ENCODE peak calls at places on chromosome 7, in five cellular contexts. L, E, X, D and M are unnamed samples.

GRCh38 chr7:22435105-22435504 is 64.9 kb downstream of the STEAP1B start:
- DNase-seq in L (no peak), D (no peak), X (peak), E (no peak), M (no peak)

GRCh38 chr7:133372337-133372736 is 119.5 kb downstream of the EXOC4 start:
- DNase-seq in X (no peak), L (no peak), D (no peak), E (no peak), M (no peak)

GRCh38 chr7:147681530-147681929 is 909.0 kb upstream of the C7orf33 start:
- DNase-seq in D (no peak), E (no peak), X (no peak), L (no peak), M (no peak)

GRCh38 chr7:80150621-80151273 is 16.1 kb downstream of the GNAI1 start:
- DNase-seq in L (peak), X (no peak), D (no peak), E (peak), M (no peak)

GRCh38 chr7:98807306-98807880 is 62.4 kb downstream of the TMEM130 start:
- DNase-seq in L (no peak), E (no peak), D (no peak), X (no peak), M (no peak)

GRCh38 chr7:99380032-99380822 is 5.7 kb downstream of the ARPC1B start:
- DNase-seq in L (peak), D (peak), E (peak), X (no peak), M (no peak)

GRCh38 chr7:158407581-158408331 is 179.9 kb downstream of the PTPRN2 start:
- DNase-seq in D (no peak), L (peak), X (no peak), E (peak), M (no peak)

GRCh38 chr7:117134885-117135552 is 181.7 kb downstream of the ST7 start:
- DNase-seq in L (peak), E (peak), X (no peak), D (no peak), M (no peak)

GRCh38 chr7:5139998-5140397 is 50.0 kb upstream of the WIPI2 start:
- DNase-seq in X (no peak), D (peak), L (peak), E (peak), M (no peak)

GRCh38 chr7:2508327-2509231 is 11.0 kb upstream of the LFNG start:
- DNase-seq in E (peak), D (peak), X (peak), L (no peak), M (no peak)

GRCh38 chr7:15920953-15921352 is 234.5 kb upstream of the MEOX2 start:
- DNase-seq in X (no peak), D (no peak), L (no peak), E (no peak), M (no peak)

GRCh38 chr7:131843862-131844261 is 287.4 kb upstream of the PODXL start:
- DNase-seq in L (peak), E (peak), D (peak), X (no peak), M (no peak)

GRCh38 chr7:43113622-43114450 is 1.4 kb downstream of the HECW1 start:
- DNase-seq in D (no peak), X (no peak), E (no peak), L (peak), M (no peak)

GRCh38 chr7:70598976-70599375 is 533.0 kb upstream of the GALNT17 start:
- DNase-seq in L (no peak), E (no peak), D (no peak), X (no peak), M (no peak)

GRCh38 chr7:98462926-98463325 is 62.0 kb upstream of the BAIAP2L1 start:
- DNase-seq in L (no peak), X (no peak), D (no peak), E (no peak), M (no peak)

GRCh38 chr7:158432369-158433270 is 155.0 kb downstream of the PTPRN2 start:
- DNase-seq in L (peak), E (peak), D (no peak), X (no peak), M (no peak)

GRCh38 chr7:1895664-1896515 is 225.8 kb downstream of the ELFN1 start:
- DNase-seq in L (no peak), X (no peak), D (peak), E (no peak), M (no peak)

GRCh38 chr7:30450983-30451497 is 27.5 kb downstream of the NOD1 start:
- DNase-seq in D (no peak), X (no peak), E (no peak), L (no peak), M (no peak)

GRCh38 chr7:139699640-139700504 is 77.9 kb downstream of the HIPK2 start:
- DNase-seq in E (no peak), L (no peak), X (no peak), D (no peak), M (no peak)

GRCh38 chr7:50399635-50400034 is 50.5 kb downstream of the FIGNL1 start:
- DNase-seq in X (no peak), E (no peak), L (no peak), D (no peak), M (no peak)

GRCh38 chr7:144907577-144907976 is 71.7 kb upstream of the TPK1 start:
- DNase-seq in D (no peak), L (no peak), E (no peak), X (no peak), M (no peak)

GRCh38 chr7:151459726-151460473 is 20.0 kb upstream of the CRYGN start:
- DNase-seq in D (peak), L (peak), E (peak), X (peak), M (peak)

GRCh38 chr7:64098-64521 is 128.3 kb upstream of the FAM20C start:
- DNase-seq in D (peak), E (peak), L (peak), X (peak), M (no peak)

GRCh38 chr7:29091722-29092121 is 54.6 kb downstream of the CPVL start:
- DNase-seq in E (peak), D (no peak), X (no peak), L (peak), M (no peak)

GRCh38 chr7:122764902-122765301 is 62.2 kb upstream of the RNF148 start:
- DNase-seq in E (no peak), L (no peak), X (no peak), D (no peak), M (no peak)
- TF ChIP-seq CTCF in E (no peak), L (no peak), X (no peak), D (no peak), M (no peak)

DNA sequence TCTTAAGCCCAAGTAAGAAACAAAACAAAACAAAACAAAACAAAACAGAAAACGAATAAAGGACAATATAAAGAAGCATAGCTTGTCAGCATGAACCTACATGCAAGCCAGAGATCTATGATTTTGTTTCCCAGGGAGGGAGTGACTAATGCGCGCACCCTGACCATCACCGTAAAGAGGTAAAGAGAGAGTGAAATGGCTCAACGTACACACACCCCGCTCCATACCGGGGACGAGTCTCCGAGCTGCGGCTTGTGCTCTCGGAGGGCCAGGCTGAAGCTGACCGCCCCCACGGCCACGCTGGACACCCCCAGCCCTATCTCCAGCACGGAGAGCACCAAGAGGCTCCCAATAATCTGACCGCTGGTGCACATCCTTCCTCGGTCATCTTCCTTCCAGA is 1.1 kb downstream of the TMEM196 start:
- DNase-seq in D (no peak), L (no peak), X (no peak), E (no peak), M (no peak)
- H3K4me3 ChIP-seq in D (no peak), L (no peak), X (no peak), E (no peak), M (peak)

GRCh38 chr7:47596502-47597202 is 14.7 kb upstream of the TNS3 start:
- DNase-seq in E (no peak), X (no peak), D (no peak), L (peak), M (no peak)
- TF ChIP-seq CTCF in E (no peak), X (no peak), D (no peak), L (no peak), M (no peak)

DNA sequence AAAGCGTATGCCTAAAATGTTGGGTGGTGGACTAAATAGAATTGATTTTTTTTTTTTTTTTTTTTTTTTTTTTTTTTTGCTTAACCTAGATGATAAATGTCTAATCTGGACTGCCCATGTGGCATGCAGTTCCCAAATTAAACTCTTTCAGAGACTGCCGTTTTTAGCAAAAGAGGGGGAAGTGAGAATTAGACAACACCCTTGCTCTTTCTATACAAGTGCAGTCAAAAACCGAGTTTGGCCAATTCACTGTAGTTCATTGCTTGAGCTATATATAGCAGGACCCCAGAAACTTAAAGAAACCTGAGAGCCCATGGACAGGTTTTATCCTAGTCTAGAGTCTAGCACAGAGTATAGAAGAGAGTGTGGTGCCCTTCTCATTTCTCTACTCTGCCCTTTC is 141.9 kb downstream of the GRM3 start:
- DNase-seq in L (no peak), E (no peak), X (no peak), D (no peak), M (no peak)
- H3K4me3 ChIP-seq in L (no peak), E (no peak), X (no peak), D (no peak), M (no peak)

DNA sequence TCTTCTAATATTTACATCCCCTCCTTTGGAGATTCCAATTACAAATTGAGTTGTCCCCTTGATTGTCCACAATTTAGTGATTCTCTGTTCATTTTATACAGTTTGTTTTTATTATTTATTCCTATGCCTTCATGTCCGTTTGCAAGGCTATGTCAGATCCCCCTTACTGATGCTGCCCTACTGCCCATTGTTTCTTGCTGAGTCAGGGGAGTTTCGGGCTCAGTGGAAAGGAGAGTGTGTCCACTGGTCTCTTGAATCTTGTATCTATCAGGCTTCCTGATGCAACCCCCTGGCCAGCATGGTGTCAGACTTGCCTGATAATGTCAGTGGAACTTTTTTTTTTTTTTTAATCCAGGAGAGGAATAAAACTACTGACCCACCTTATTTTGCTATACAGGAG is 384.4 kb downstream of the CDC14C start:
- DNase-seq in X (no peak), L (no peak), D (no peak), E (no peak), M (no peak)
- TF ChIP-seq CTCF in X (no peak), L (no peak), D (no peak), E (no peak), M (no peak)

GRCh38 chr7:55478700-55479099 is 93.6 kb downstream of the VOPP1 start:
- DNase-seq in L (no peak), E (no peak), X (peak), D (no peak), M (peak)

GRCh38 chr7:55477781-55478374 is 94.4 kb downstream of the VOPP1 start:
- DNase-seq in D (no peak), L (peak), X (peak), E (peak), M (peak)

GRCh38 chr7:55476071-55476803 is 96.1 kb downstream of the VOPP1 start:
- DNase-seq in E (peak), L (peak), X (no peak), D (no peak), M (peak)

GRCh38 chr7:55474944-55475911 is 97.1 kb downstream of the VOPP1 start:
- DNase-seq in L (no peak), X (no peak), D (no peak), E (no peak), M (peak)

DNA sequence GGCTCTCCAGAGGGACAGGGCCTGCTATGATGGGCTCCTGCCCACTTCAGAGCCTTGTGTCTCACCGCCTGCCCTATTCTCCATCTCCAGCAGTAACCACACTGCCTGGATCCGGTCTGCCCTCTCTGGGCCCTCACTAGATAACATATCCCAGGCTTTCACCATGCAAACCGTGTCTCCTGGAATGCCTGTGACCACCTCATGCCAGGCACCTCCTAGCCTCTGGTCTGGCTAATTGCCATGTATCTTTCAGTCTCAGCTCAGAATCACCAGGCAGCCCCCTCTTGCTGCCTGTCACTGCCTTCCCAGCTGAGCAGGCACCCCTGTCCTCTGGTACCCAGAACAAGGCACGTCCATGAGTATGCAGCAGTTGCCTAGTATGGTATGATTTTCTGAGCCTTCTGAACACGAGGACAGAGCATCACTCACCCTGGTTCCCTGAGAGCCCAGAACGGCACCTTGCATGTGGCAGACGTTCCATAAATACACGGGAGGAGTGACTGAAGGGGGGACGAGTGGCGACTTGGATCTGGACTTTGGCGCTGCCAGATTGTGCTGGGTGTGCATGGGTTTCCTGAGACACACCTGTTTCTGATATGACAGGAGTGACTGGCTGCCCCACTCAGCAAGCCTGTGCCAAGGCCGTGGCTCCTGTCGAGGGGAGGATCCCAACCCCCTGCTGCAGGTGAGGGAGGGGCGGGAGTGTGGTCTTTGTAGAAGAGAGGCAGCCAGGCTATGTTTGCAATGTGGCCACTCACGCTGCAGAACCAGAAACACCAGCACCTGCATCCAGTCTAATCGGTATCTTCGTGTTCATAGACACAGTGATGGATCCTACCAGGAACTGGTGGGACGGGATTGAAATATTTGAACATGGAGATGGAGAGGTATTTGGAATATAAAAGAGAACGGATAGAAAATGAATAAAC is 95.2 kb downstream of the VOPP1 start:
- DNase-seq in L (no peak), D (no peak), E (no peak), X (no peak), M (peak)
- H3K4me3 ChIP-seq in L (no peak), D (no peak), E (no peak), X (no peak), M (no peak)

GRCh38 chr7:64183126-64183742 is 23.8 kb upstream of the ZNF735 start:
- DNase-seq in L (no peak), E (no peak), X (no peak), D (peak), M (no peak)
- TF ChIP-seq CTCF in L (no peak), E (peak), X (peak), D (peak), M (peak)

GRCh38 chr7:155372782-155373358 is 75.2 kb downstream of the INSIG1 start:
- DNase-seq in D (no peak), E (no peak), L (no peak), X (no peak), M (no peak)
- H3K4me3 ChIP-seq in D (peak), E (no peak), L (no peak), X (peak), M (peak)